ENCODE peak calls at places on chromosomes 7 and 10, in five cellular contexts. One of them, this sample, is unnamed.

GRCh38 chr7:87424075-87424474 is 51.4 kb downstream of the ABCB4 start:
- DNase-seq in suprapubic skin: no peak
- DNase-seq in AG04450: no peak
- DNase-seq in CD8-positive, alpha-beta T cell: no peak
- DNase-seq in upper lobe of left lung: no peak
- DNase-seq in this sample: no peak

GRCh38 chr10:58225654-58226053 is 42.0 kb downstream of the IPMK start:
- DNase-seq in suprapubic skin: no peak
- DNase-seq in AG04450: no peak
- DNase-seq in CD8-positive, alpha-beta T cell: no peak
- DNase-seq in upper lobe of left lung: no peak
- DNase-seq in this sample: no peak

GRCh38 chr10:113301342-113301984 is 251.4 kb upstream of the HABP2 start:
- DNase-seq in suprapubic skin: no peak
- DNase-seq in AG04450: no peak
- DNase-seq in CD8-positive, alpha-beta T cell: no peak
- DNase-seq in upper lobe of left lung: no peak
- DNase-seq in this sample: no peak

GRCh38 chr7:94348142-94348541 is 46.6 kb upstream of the COL1A2 start:
- DNase-seq in suprapubic skin: peak
- DNase-seq in AG04450: peak
- DNase-seq in CD8-positive, alpha-beta T cell: no peak
- DNase-seq in upper lobe of left lung: no peak
- DNase-seq in this sample: no peak

GRCh38 chr7:36303202-36304098 is 86.2 kb upstream of the ANLN start:
- DNase-seq in suprapubic skin: peak
- DNase-seq in AG04450: peak
- DNase-seq in CD8-positive, alpha-beta T cell: no peak
- DNase-seq in upper lobe of left lung: peak
- DNase-seq in this sample: peak

GRCh38 chr7:150962743-150963399 is 15.2 kb downstream of the KCNH2 start:
- DNase-seq in suprapubic skin: no peak
- DNase-seq in AG04450: no peak
- DNase-seq in CD8-positive, alpha-beta T cell: peak
- DNase-seq in upper lobe of left lung: no peak
- DNase-seq in this sample: no peak

GRCh38 chr10:34121974-34122282 is 693.2 kb downstream of the PARD3 start:
- DNase-seq in suprapubic skin: no peak
- DNase-seq in AG04450: peak
- DNase-seq in CD8-positive, alpha-beta T cell: no peak
- DNase-seq in upper lobe of left lung: no peak
- DNase-seq in this sample: no peak

GRCh38 chr10:104049497-104050250 is 36.0 kb downstream of the COL17A1 start:
- DNase-seq in suprapubic skin: no peak
- DNase-seq in AG04450: no peak
- DNase-seq in CD8-positive, alpha-beta T cell: no peak
- DNase-seq in upper lobe of left lung: no peak
- DNase-seq in this sample: peak

GRCh38 chr10:69728335-69728861 is 73.3 kb upstream of the COL13A1 start:
- DNase-seq in suprapubic skin: no peak
- DNase-seq in AG04450: no peak
- DNase-seq in CD8-positive, alpha-beta T cell: no peak
- DNase-seq in upper lobe of left lung: no peak
- DNase-seq in this sample: no peak

GRCh38 chr7:1912472-1913289 is 242.6 kb downstream of the ELFN1 start:
- DNase-seq in suprapubic skin: no peak
- DNase-seq in AG04450: peak
- DNase-seq in CD8-positive, alpha-beta T cell: no peak
- DNase-seq in upper lobe of left lung: no peak
- DNase-seq in this sample: no peak

GRCh38 chr10:107425844-107426553 is 261.5 kb upstream of the SORCS1 start:
- DNase-seq in suprapubic skin: no peak
- DNase-seq in AG04450: no peak
- DNase-seq in CD8-positive, alpha-beta T cell: no peak
- DNase-seq in upper lobe of left lung: no peak
- DNase-seq in this sample: no peak

DNA sequence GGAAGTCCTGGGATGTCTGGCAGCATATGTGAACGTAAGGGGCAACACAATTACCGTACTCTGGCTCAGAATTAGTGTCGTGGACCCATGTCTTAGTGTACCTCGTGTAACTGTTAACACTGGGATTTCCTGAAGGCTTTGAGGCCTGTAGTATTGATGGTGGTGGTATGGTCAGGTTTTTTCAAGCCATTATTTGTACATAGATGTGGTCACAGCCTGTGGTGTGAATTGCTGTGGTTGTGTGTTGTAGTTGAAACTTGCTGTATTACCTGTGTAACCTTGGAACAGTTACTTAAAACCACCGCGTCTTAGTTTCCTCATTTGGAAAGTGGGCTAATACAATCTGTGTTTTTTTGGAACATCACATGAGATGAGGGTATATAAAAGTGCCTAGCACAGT is 5.3 kb downstream of the EXOC4 start:
- DNase-seq in suprapubic skin: no peak
- DNase-seq in AG04450: no peak
- DNase-seq in CD8-positive, alpha-beta T cell: no peak
- DNase-seq in upper lobe of left lung: no peak
- DNase-seq in this sample: no peak
- H3K27ac ChIP-seq in suprapubic skin: no peak
- H3K27ac ChIP-seq in AG04450: no peak
- H3K27ac ChIP-seq in CD8-positive, alpha-beta T cell: no peak
- H3K27ac ChIP-seq in upper lobe of left lung: no peak
- H3K27ac ChIP-seq in this sample: no peak

DNA sequence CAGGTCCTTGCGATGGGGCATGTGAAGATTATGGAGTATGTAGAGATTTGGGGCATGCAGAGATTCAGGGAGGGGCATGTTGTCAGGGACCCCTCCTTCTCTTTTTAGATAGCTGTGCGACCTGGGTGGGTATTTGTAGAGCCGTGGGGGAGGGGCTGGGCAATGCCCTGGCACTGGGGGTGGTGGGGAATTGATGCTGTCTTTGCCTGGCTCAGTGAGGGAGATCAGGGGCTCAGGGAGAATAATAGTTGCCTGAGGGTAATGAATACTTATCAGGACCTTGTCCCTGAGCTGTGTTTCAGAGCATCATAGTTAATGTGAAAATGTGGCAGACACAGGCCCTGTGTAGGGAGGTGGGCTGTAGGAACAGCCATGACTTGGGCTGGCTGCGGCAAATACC is 3.5 kb downstream of the RAMP3 start:
- DNase-seq in suprapubic skin: no peak
- DNase-seq in AG04450: no peak
- DNase-seq in CD8-positive, alpha-beta T cell: no peak
- DNase-seq in upper lobe of left lung: no peak
- DNase-seq in this sample: peak
- H3K27ac ChIP-seq in suprapubic skin: no peak
- H3K27ac ChIP-seq in AG04450: no peak
- H3K27ac ChIP-seq in CD8-positive, alpha-beta T cell: no peak
- H3K27ac ChIP-seq in upper lobe of left lung: peak
- H3K27ac ChIP-seq in this sample: peak

DNA sequence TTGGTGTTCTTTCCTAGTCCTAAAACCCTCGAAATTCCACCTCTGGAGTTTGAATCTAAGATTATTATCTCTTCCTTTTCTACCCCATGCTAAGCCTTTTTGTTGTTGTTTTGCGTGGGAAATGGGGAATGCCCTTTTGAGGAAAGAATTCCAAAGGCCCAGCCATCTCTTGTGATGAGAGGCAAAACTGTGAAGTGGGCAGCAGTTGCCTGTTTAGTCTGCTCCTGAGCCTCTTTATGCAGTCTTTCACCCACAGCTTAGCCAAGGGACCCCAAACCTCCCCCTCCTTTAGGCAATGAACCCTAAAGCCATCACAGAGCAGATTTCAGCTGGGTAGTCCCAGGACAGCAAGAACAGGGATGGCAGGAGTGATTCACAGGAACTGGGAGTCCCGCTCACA is 95.5 kb downstream of the DNMBP start:
- DNase-seq in suprapubic skin: no peak
- DNase-seq in AG04450: no peak
- DNase-seq in CD8-positive, alpha-beta T cell: no peak
- DNase-seq in upper lobe of left lung: no peak
- DNase-seq in this sample: no peak
- H3K27ac ChIP-seq in suprapubic skin: no peak
- H3K27ac ChIP-seq in AG04450: peak
- H3K27ac ChIP-seq in CD8-positive, alpha-beta T cell: no peak
- H3K27ac ChIP-seq in upper lobe of left lung: no peak
- H3K27ac ChIP-seq in this sample: no peak

DNA sequence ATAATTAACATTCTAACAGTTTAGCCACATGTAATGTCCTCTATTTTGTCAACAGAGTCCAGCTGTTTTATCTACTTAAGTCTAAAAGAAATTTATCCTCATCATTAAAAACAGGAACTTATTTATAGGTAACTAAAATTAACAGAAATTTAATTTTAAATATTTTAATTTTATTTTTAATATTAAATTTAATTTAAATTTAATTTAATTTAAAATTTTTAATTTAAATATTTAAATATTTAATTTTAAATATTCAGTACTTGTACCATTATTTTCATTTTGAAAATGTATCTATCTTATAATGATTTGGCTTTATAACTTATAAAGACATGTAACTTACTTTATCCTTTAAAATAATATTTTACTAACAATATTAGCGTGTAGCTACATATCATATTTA is 1.0 kb upstream of the GPR22 start:
- DNase-seq in suprapubic skin: no peak
- DNase-seq in AG04450: no peak
- DNase-seq in CD8-positive, alpha-beta T cell: no peak
- DNase-seq in upper lobe of left lung: no peak
- DNase-seq in this sample: no peak
- H3K27ac ChIP-seq in suprapubic skin: no peak
- H3K27ac ChIP-seq in AG04450: no peak
- H3K27ac ChIP-seq in CD8-positive, alpha-beta T cell: no peak
- H3K27ac ChIP-seq in upper lobe of left lung: no peak
- H3K27ac ChIP-seq in this sample: no peak

GRCh38 chr7:92873776-92874175 is 37.4 kb upstream of the CDK6 start:
- DNase-seq in suprapubic skin: no peak
- DNase-seq in AG04450: no peak
- DNase-seq in CD8-positive, alpha-beta T cell: no peak
- DNase-seq in upper lobe of left lung: no peak
- DNase-seq in this sample: no peak
- H3K27ac ChIP-seq in suprapubic skin: no peak
- H3K27ac ChIP-seq in AG04450: no peak
- H3K27ac ChIP-seq in CD8-positive, alpha-beta T cell: no peak
- H3K27ac ChIP-seq in upper lobe of left lung: no peak
- H3K27ac ChIP-seq in this sample: no peak

GRCh38 chr10:79191951-79192676 is 123.3 kb downstream of the ZMIZ1 start:
- DNase-seq in suprapubic skin: no peak
- DNase-seq in AG04450: no peak
- DNase-seq in CD8-positive, alpha-beta T cell: no peak
- DNase-seq in upper lobe of left lung: no peak
- DNase-seq in this sample: no peak
- H3K27ac ChIP-seq in suprapubic skin: peak
- H3K27ac ChIP-seq in AG04450: peak
- H3K27ac ChIP-seq in CD8-positive, alpha-beta T cell: no peak
- H3K27ac ChIP-seq in upper lobe of left lung: peak
- H3K27ac ChIP-seq in this sample: peak

DNA sequence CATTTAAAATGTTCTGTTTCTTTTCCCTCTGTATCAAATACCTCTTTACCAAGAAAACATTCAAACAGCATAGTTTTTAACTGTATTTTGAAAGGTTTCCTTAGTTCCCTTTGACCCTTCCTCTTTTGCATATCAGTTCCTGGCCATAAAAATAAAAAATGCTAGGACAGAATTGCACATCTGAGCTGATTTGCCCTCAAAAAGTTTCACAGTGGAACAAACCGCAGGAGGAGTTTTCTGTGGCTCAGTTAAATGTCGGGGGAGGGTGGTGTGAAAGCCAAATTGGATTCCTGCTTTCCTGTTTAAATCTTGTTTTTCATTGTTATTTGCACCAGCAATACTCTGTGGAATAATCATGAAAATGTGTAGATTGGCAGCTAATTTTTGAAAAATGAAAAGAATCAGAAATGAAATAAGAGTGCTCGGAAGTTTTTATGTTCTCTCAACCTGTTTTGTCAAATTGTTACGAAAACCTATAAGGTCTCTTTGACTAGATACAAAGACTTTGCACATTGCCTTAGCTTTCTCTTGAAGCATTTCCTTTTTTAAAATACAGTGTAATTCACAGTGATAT is 8.2 kb downstream of the IKZF1 start:
- DNase-seq in suprapubic skin: no peak
- DNase-seq in AG04450: no peak
- DNase-seq in CD8-positive, alpha-beta T cell: no peak
- DNase-seq in upper lobe of left lung: no peak
- DNase-seq in this sample: no peak
- H3K27ac ChIP-seq in suprapubic skin: no peak
- H3K27ac ChIP-seq in AG04450: no peak
- H3K27ac ChIP-seq in CD8-positive, alpha-beta T cell: peak
- H3K27ac ChIP-seq in upper lobe of left lung: peak
- H3K27ac ChIP-seq in this sample: no peak

DNA sequence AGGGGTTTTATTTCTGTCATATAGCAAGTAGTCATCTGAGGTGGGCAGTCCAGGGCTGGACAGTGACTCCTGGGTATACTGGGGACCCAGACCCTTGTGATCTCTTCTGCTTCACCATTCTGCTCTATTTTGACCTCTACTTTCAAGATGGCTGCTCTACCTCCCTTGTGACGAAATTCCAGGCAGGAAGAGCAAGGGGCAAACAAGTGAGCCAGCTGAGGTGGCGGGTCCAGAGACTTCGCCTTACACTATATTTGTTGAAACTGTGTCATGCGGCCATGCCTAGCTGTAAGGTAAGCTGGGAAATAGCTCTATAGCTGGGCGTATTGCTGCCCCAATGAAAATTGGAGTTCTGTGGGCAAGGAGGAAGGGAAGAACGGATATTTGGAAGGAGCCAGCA is 7.9 kb upstream of the CPA1 start:
- DNase-seq in suprapubic skin: no peak
- DNase-seq in AG04450: no peak
- DNase-seq in CD8-positive, alpha-beta T cell: no peak
- DNase-seq in upper lobe of left lung: no peak
- DNase-seq in this sample: no peak
- H3K27ac ChIP-seq in suprapubic skin: peak
- H3K27ac ChIP-seq in AG04450: peak
- H3K27ac ChIP-seq in CD8-positive, alpha-beta T cell: no peak
- H3K27ac ChIP-seq in upper lobe of left lung: peak
- H3K27ac ChIP-seq in this sample: peak

DNA sequence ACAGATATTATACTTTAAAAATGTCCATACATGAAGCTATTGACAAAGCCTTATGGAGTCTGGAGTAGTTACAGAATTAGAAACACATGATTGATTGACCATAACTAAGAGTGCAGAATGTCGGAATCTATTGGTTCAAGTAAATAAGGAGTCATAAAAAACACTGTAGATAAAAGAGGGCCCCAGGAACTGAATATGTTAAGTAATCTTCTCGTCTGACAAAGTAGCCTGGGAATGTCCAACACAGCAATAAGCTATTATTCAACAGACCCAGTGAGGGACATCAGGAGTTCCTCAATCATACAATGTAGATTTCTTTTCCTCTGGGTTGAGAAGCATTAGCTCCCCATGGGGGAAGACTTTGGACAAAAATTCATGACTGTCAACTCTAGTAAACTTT is 782.0 kb downstream of the SUGCT start:
- DNase-seq in suprapubic skin: no peak
- DNase-seq in AG04450: no peak
- DNase-seq in CD8-positive, alpha-beta T cell: no peak
- DNase-seq in upper lobe of left lung: no peak
- DNase-seq in this sample: no peak
- H3K27ac ChIP-seq in suprapubic skin: no peak
- H3K27ac ChIP-seq in AG04450: no peak
- H3K27ac ChIP-seq in CD8-positive, alpha-beta T cell: no peak
- H3K27ac ChIP-seq in upper lobe of left lung: no peak
- H3K27ac ChIP-seq in this sample: no peak

This sample was measured in coronary artery.